ENCODE peak calls at places on chromosomes 7 and 10, in six cellular contexts. Q is A549, C is GM12878, H is K562, U is endothelial cell of umbilical vein, W is HepG2. X is an unnamed sample.

GRCh38 chr10:116472874-116473273 is 45.2 kb downstream of the PNLIPRP3 start:
- DNase-seq in Q (no peak), C (no peak), H (no peak), U (no peak), W (no peak), X (no peak)

GRCh38 chr10:129861776-129862530 is 102.1 kb downstream of the EBF3 start:
- DNase-seq in Q (no peak), C (no peak), H (no peak), U (no peak), W (no peak), X (no peak)

GRCh38 chr7:128459394-128459878 is 3.8 kb downstream of the HILPDA start:
- DNase-seq in Q (peak), C (peak), H (peak), U (peak), W (peak), X (peak)

GRCh38 chr10:103244663-103245271 is 920 bp upstream of the RPEL1 start:
- DNase-seq in Q (peak), C (peak), H (peak), U (peak), W (peak), X (peak)

GRCh38 chr10:106582291-106582690 is 582.2 kb downstream of the SORCS1 start:
- DNase-seq in Q (peak), C (no peak), H (no peak), U (no peak), W (no peak), X (peak)

GRCh38 chr7:19113855-19114590 is 3.4 kb downstream of the TWIST1 start:
- DNase-seq in Q (no peak), C (no peak), H (no peak), U (no peak), W (no peak), X (no peak)

GRCh38 chr7:70353310-70353947 is 755.2 kb downstream of the AUTS2 start:
- DNase-seq in Q (no peak), C (no peak), H (no peak), U (no peak), W (no peak), X (no peak)

GRCh38 chr7:139109188-139109982 is at the start of gene ZC3HAV1:
- DNase-seq in Q (peak), C (no peak), H (peak), U (peak), W (peak), X (peak)

GRCh38 chr7:22373388-22373787 is 16.4 kb upstream of the RAPGEF5 start:
- DNase-seq in Q (no peak), C (no peak), H (no peak), U (no peak), W (no peak), X (no peak)

GRCh38 chr10:86440874-86441838 is 74.6 kb upstream of the GRID1 start:
- DNase-seq in Q (peak), C (no peak), H (no peak), U (peak), W (peak), X (no peak)

GRCh38 chr7:157561523-157561785 is 224.7 kb downstream of the DNAJB6 start:
- DNase-seq in Q (no peak), C (no peak), H (no peak), U (no peak), W (no peak), X (peak)

GRCh38 chr10:113438660-113439059 is 114.2 kb upstream of the HABP2 start:
- DNase-seq in Q (no peak), C (no peak), H (no peak), U (no peak), W (no peak), X (peak)

GRCh38 chr7:37491919-37492694 is 43.4 kb upstream of the ELMO1 start:
- DNase-seq in Q (no peak), C (no peak), H (no peak), U (no peak), W (no peak), X (no peak)

GRCh38 chr7:45980973-45981372 is 59.9 kb upstream of the IGFBP3 start:
- DNase-seq in Q (no peak), C (no peak), H (no peak), U (no peak), W (no peak), X (no peak)

DNA sequence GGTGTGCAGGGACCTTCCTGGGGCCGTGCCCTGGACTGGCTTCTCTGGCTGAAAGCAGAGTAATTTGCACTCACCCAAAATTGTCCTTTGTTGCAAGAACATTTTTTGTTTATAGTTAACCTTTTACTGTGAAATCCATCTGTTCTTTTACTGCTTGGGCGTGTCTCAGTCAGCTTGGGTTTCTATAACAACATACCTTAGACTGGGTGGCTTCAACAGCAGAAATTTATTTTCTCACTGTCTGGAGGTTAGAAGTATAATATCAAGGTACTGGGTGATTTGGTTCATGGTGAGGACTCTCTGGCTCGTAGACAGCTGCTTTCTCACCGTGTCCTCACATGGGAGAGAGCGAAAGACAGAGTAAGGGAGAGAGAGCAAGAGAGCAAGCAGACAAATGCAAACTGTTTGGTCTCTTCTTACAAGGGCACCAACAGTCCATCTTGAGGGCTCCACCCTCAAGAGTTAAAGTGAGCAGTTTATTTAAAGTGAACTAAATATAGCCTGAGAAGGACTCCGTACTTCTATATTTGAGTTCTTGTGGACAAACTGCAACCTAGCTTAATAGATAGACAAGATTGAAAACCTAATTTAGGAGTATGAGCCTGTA is 131.0 kb upstream of the NPY start:
- DNase-seq in Q (no peak), C (no peak), H (no peak), U (no peak), W (no peak), X (no peak)
- TF ChIP-seq MYC in Q (no peak), C (no peak), H (no peak), U (no peak), W (no peak), X (no peak)

GRCh38 chr10:128125944-128126764 is at the start of gene MKI67:
- DNase-seq in Q (peak), C (peak), H (peak), U (peak), W (peak), X (peak)
- TF ChIP-seq POLR2A in Q (peak), C (peak), H (peak), U (no peak), W (peak), X (peak)

GRCh38 chr10:67519434-67519833 is 176.6 kb downstream of the CTNNA3 start:
- DNase-seq in Q (no peak), C (no peak), H (no peak), U (no peak), W (no peak), X (no peak)

GRCh38 chr10:67520924-67521520 is 175.0 kb downstream of the CTNNA3 start:
- DNase-seq in Q (peak), C (peak), H (peak), U (peak), W (peak), X (peak)

GRCh38 chr10:67521546-67521945 is 174.4 kb downstream of the CTNNA3 start:
- DNase-seq in Q (no peak), C (no peak), H (no peak), U (no peak), W (no peak), X (no peak)

DNA sequence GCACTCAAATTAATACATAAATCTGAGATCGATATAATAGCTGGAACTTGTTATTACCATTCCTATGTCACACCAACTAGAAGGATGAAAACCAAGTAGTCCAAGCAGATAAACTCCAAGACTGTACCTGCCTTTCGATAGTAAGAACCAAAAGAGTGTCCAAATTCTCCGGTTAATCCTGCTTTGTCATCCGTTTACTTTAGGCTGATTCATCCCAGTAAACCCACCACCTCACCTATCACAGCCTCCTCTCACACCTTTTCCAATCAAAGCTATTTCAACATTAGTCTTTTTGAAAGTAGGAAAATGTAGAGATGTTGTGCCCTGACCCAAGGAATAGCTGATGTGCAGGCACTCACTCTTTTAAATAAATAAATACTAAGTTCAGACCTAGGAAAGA is 177.2 kb downstream of the CTNNA3 start:
- DNase-seq in Q (no peak), C (no peak), H (no peak), U (no peak), W (no peak), X (no peak)
- TF ChIP-seq MYC in Q (no peak), C (no peak), H (no peak), U (no peak), W (no peak), X (no peak)

GRCh38 chr7:130959743-130960207 is 225.8 kb upstream of the KLF14 start:
- DNase-seq in Q (peak), C (no peak), H (peak), U (no peak), W (peak), X (peak)

GRCh38 chr7:130962109-130962508 is 228.1 kb upstream of the KLF14 start:
- DNase-seq in Q (no peak), C (no peak), H (no peak), U (no peak), W (no peak), X (no peak)

GRCh38 chr7:130960208-130960988 is 226.4 kb upstream of the KLF14 start:
- DNase-seq in Q (peak), C (peak), H (no peak), U (peak), W (no peak), X (peak)

GRCh38 chr7:130963349-130963748 is 229.3 kb upstream of the KLF14 start:
- DNase-seq in Q (no peak), C (no peak), H (no peak), U (no peak), W (no peak), X (no peak)

GRCh38 chr7:130961128-130961601 is 227.2 kb upstream of the KLF14 start:
- DNase-seq in Q (peak), C (peak), H (no peak), U (no peak), W (no peak), X (peak)
- TF ChIP-seq POLR2A in Q (peak), C (peak), H (no peak), U (no peak), W (no peak), X (peak)

GRCh38 chr7:11746591-11746990 is 85.4 kb downstream of the THSD7A start:
- DNase-seq in Q (no peak), C (no peak), H (no peak), U (no peak), W (no peak), X (no peak)
- TF ChIP-seq MYC in Q (no peak), C (no peak), H (no peak), U (no peak), W (no peak), X (no peak)

DNA sequence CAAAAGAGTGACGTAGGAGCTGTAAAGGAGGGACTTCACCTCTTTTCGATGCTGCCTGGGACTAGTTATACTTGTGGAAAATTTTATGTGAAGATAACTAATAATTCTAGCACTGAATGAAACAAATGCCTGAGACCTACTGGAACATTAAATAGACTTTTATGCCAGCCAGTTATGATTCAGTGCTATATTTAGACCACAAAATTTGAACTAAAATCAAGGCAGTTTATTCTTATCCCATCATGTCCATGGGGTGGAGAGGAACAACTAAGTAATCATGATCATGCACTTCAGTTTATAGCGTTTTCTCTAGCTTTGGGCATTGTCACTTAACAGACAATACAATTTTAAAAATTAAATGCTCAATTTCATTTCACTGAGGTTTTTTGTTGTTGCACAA is 76.7 kb downstream of the ZEB1 start:
- DNase-seq in Q (no peak), C (no peak), H (no peak), U (no peak), W (no peak), X (no peak)
- TF ChIP-seq POLR2A in Q (no peak), C (no peak), H (no peak), U (no peak), W (no peak), X (no peak)

DNA sequence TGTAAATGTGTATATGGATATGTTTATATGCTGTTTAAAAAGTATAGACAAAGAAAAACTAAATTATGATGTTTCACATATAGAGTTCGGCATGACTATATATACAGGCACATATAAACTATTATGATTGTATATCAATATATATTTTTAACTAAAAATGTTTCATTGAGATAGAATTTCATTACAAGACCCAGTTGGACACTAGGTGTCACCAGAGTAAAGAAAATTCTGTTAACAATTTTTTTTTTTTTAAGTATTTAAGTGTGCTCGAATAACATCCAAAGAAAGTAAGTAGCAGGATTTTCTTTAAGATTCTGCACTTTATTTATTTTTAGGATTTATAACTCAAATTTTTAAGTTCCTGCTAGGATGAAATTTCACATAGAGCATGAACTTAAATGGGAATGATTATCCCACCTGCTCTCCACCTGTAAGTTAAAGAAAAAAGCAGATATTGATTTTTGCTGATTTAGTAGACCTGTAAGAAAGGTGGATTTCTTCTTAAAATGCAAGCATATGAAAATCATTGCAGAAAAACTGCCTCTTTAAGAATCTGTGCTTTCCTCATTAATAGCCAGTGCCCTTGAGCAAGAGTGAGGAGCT is 961.5 kb downstream of the PCDH15 start:
- DNase-seq in Q (peak), C (no peak), H (no peak), U (peak), W (peak), X (peak)
- TF ChIP-seq MYC in Q (no peak), C (no peak), H (no peak), U (no peak), W (no peak), X (no peak)

DNA sequence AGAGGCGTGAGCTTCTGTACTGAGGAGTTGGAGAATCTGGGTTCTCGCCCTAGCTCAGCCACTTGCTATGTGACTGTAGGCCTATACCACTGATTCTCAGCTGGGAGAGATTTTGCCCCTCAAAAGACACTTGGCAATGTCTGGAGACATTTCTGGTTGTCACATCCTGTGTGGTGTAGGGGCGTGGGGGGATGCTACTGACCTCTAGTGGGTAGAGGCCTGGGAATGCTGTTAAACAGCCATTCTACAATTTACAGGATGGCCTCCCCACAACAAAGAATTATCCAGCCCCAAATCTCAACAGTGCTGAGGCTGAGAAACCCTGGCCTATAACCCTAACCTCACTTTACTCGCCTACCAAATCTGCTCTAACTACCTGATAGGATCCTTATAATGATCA is 58.8 kb upstream of the GAD2 start:
- DNase-seq in Q (no peak), C (no peak), H (no peak), U (no peak), W (no peak), X (peak)
- TF ChIP-seq POLR2A in Q (no peak), C (no peak), H (no peak), U (no peak), W (no peak), X (no peak)